ENCODE peak calls at places on chromosome 21, in five cellular contexts. X, T, K, P and O are unnamed samples.

GRCh38 chr21:31714741-31715365 is 17.1 kb downstream of the SCAF4 start:
- DNase-seq in T (no peak), K (no peak), P (no peak), X (no peak), O (no peak)

GRCh38 chr21:34992180-34992579 is 56.9 kb downstream of the RUNX1 start:
- DNase-seq in X (no peak), P (no peak), K (no peak), T (no peak), O (no peak)

GRCh38 chr21:33403128-33403785 is at the start of gene IFNGR2:
- DNase-seq in T (no peak), X (no peak), P (no peak), K (peak; percentile 26), O (no peak)

GRCh38 chr21:22201669-22202068 is 1203.5 kb downstream of the NCAM2 start:
- DNase-seq in T (no peak), P (no peak), K (no peak), X (no peak), O (no peak)

GRCh38 chr21:15408089-15408488 is 321.7 kb upstream of the USP25 start:
- DNase-seq in T (no peak), P (no peak), X (no peak), K (no peak), O (no peak)

GRCh38 chr21:32682696-32683474 is 44.9 kb downstream of the SYNJ1 start:
- DNase-seq in T (no peak), K (no peak), P (no peak), X (no peak), O (no peak)

GRCh38 chr21:45544449-45545235 is 2.4 kb upstream of the SLC19A1 start:
- DNase-seq in K (no peak), X (no peak), P (no peak), T (no peak), O (no peak)

GRCh38 chr21:15848632-15849031 is 118.8 kb downstream of the USP25 start:
- DNase-seq in K (no peak), P (no peak), X (no peak), T (no peak), O (no peak)

GRCh38 chr21:38120984-38121855 is 135.6 kb upstream of the KCNJ15 start:
- DNase-seq in T (no peak), X (no peak), K (no peak), P (no peak), O (no peak)

GRCh38 chr21:44377922-44378645 is 24.7 kb downstream of the TRPM2 start:
- DNase-seq in T (no peak), P (no peak), K (no peak), X (no peak), O (no peak)

GRCh38 chr21:42703936-42704335 is 50.5 kb downstream of the PDE9A start:
- DNase-seq in T (no peak), X (no peak), P (no peak), K (no peak), O (no peak)

GRCh38 chr21:38831526-38832467 is 26.1 kb downstream of the ETS2 start:
- DNase-seq in P (no peak), K (no peak), X (peak; percentile 99), T (no peak), O (peak; percentile 84)

GRCh38 chr21:33490991-33491372 is 534 bp downstream of the DNAJC28 start:
- DNase-seq in K (no peak), P (no peak), X (no peak), T (no peak), O (no peak)

GRCh38 chr21:24014381-24014780 is 1592.9 kb downstream of the MRPL39 start:
- DNase-seq in K (no peak), P (no peak), X (no peak), T (no peak), O (no peak)

GRCh38 chr21:16541366-16541765 is 811.6 kb downstream of the USP25 start:
- DNase-seq in P (no peak), T (no peak), X (no peak), K (no peak), O (no peak)

GRCh38 chr21:33201945-33202344 is 27.8 kb upstream of the IFNAR2 start:
- DNase-seq in P (no peak), T (no peak), K (no peak), X (no peak), O (no peak)

GRCh38 chr21:23016617-23017016 is 2018.4 kb downstream of the NCAM2 start:
- DNase-seq in T (peak; percentile 4), X (no peak), K (no peak), P (no peak), O (no peak)